ENCODE peak calls at places on chromosomes 3 and 15, in nine cellular contexts. One of them, this sample, is unnamed.

GRCh38 chr3:15606434-15606891 is 4.9 kb downstream of the BTD start:
- DNase-seq in posterior cingulate gyrus: no peak
- DNase-seq in GM04503: no peak
- DNase-seq in tibial artery: no peak
- DNase-seq in glutamatergic neuron: no peak
- DNase-seq in RPMI7951: no peak
- DNase-seq in NCI-H1105: no peak
- DNase-seq in iris pigment epithelial cell: peak; percentile 30
- DNase-seq in stimulated activated CD4-positive, alpha-beta T cell treated with anti-CD3 and anti-CD28 coated beads, Interleukin-2, amount 100 ng/mL, for 48 hours: no peak
- DNase-seq in this sample: no peak

GRCh38 chr3:107803170-107803569 is 280.4 kb downstream of the BBX start:
- DNase-seq in posterior cingulate gyrus: no peak
- DNase-seq in GM04503: no peak
- DNase-seq in tibial artery: no peak
- DNase-seq in glutamatergic neuron: no peak
- DNase-seq in RPMI7951: no peak
- DNase-seq in NCI-H1105: no peak
- DNase-seq in iris pigment epithelial cell: no peak
- DNase-seq in stimulated activated CD4-positive, alpha-beta T cell treated with anti-CD3 and anti-CD28 coated beads, Interleukin-2, amount 100 ng/mL, for 48 hours: no peak
- DNase-seq in this sample: no peak

GRCh38 chr3:146831657-146832056 is 226.5 kb upstream of the PLSCR5 start:
- DNase-seq in posterior cingulate gyrus: no peak
- DNase-seq in GM04503: no peak
- DNase-seq in tibial artery: no peak
- DNase-seq in glutamatergic neuron: no peak
- DNase-seq in RPMI7951: no peak
- DNase-seq in NCI-H1105: no peak
- DNase-seq in iris pigment epithelial cell: no peak
- DNase-seq in stimulated activated CD4-positive, alpha-beta T cell treated with anti-CD3 and anti-CD28 coated beads, Interleukin-2, amount 100 ng/mL, for 48 hours: no peak
- DNase-seq in this sample: no peak

GRCh38 chr15:98154863-98155262 is 194.4 kb downstream of the ARRDC4 start:
- DNase-seq in posterior cingulate gyrus: no peak
- DNase-seq in GM04503: peak; percentile 49
- DNase-seq in tibial artery: no peak
- DNase-seq in glutamatergic neuron: no peak
- DNase-seq in RPMI7951: peak; percentile 100
- DNase-seq in NCI-H1105: no peak
- DNase-seq in iris pigment epithelial cell: peak; percentile 75
- DNase-seq in stimulated activated CD4-positive, alpha-beta T cell treated with anti-CD3 and anti-CD28 coated beads, Interleukin-2, amount 100 ng/mL, for 48 hours: no peak
- DNase-seq in this sample: peak; percentile 84

GRCh38 chr15:69104050-69104750 is 56.2 kb upstream of the GLCE start:
- DNase-seq in posterior cingulate gyrus: no peak
- DNase-seq in GM04503: no peak
- DNase-seq in tibial artery: no peak
- DNase-seq in glutamatergic neuron: no peak
- DNase-seq in RPMI7951: no peak
- DNase-seq in NCI-H1105: peak; percentile 89
- DNase-seq in iris pigment epithelial cell: no peak
- DNase-seq in stimulated activated CD4-positive, alpha-beta T cell treated with anti-CD3 and anti-CD28 coated beads, Interleukin-2, amount 100 ng/mL, for 48 hours: no peak
- DNase-seq in this sample: no peak

GRCh38 chr3:12963869-12964712 is 109.1 kb downstream of the IQSEC1 start:
- DNase-seq in posterior cingulate gyrus: no peak
- DNase-seq in GM04503: peak; percentile 27
- DNase-seq in tibial artery: no peak
- DNase-seq in glutamatergic neuron: no peak
- DNase-seq in RPMI7951: peak; percentile 35
- DNase-seq in NCI-H1105: peak; percentile 67
- DNase-seq in iris pigment epithelial cell: peak; percentile 39
- DNase-seq in stimulated activated CD4-positive, alpha-beta T cell treated with anti-CD3 and anti-CD28 coated beads, Interleukin-2, amount 100 ng/mL, for 48 hours: no peak
- DNase-seq in this sample: no peak

GRCh38 chr3:165669967-165670366 is 167.3 kb downstream of the BCHE start:
- DNase-seq in posterior cingulate gyrus: no peak
- DNase-seq in GM04503: no peak
- DNase-seq in tibial artery: no peak
- DNase-seq in glutamatergic neuron: no peak
- DNase-seq in RPMI7951: no peak
- DNase-seq in NCI-H1105: no peak
- DNase-seq in iris pigment epithelial cell: peak; percentile 3
- DNase-seq in stimulated activated CD4-positive, alpha-beta T cell treated with anti-CD3 and anti-CD28 coated beads, Interleukin-2, amount 100 ng/mL, for 48 hours: no peak
- DNase-seq in this sample: no peak

GRCh38 chr3:133987136-133987535 is 42.6 kb downstream of the SLCO2A1 start:
- DNase-seq in posterior cingulate gyrus: no peak
- DNase-seq in GM04503: no peak
- DNase-seq in tibial artery: no peak
- DNase-seq in glutamatergic neuron: no peak
- DNase-seq in RPMI7951: no peak
- DNase-seq in NCI-H1105: no peak
- DNase-seq in iris pigment epithelial cell: no peak
- DNase-seq in stimulated activated CD4-positive, alpha-beta T cell treated with anti-CD3 and anti-CD28 coated beads, Interleukin-2, amount 100 ng/mL, for 48 hours: no peak
- DNase-seq in this sample: no peak

GRCh38 chr15:57015897-57016296 is 97.5 kb downstream of the TCF12 start:
- DNase-seq in posterior cingulate gyrus: no peak
- DNase-seq in GM04503: no peak
- DNase-seq in tibial artery: no peak
- DNase-seq in glutamatergic neuron: no peak
- DNase-seq in RPMI7951: no peak
- DNase-seq in NCI-H1105: no peak
- DNase-seq in iris pigment epithelial cell: peak; percentile 68
- DNase-seq in stimulated activated CD4-positive, alpha-beta T cell treated with anti-CD3 and anti-CD28 coated beads, Interleukin-2, amount 100 ng/mL, for 48 hours: no peak
- DNase-seq in this sample: no peak

GRCh38 chr3:4977001-4977888 is 2.0 kb upstream of the BHLHE40 start:
- DNase-seq in posterior cingulate gyrus: peak; percentile 27
- DNase-seq in GM04503: peak; percentile 51
- DNase-seq in tibial artery: peak; percentile 95
- DNase-seq in glutamatergic neuron: no peak
- DNase-seq in RPMI7951: peak; percentile 94
- DNase-seq in NCI-H1105: no peak
- DNase-seq in iris pigment epithelial cell: peak; percentile 92
- DNase-seq in stimulated activated CD4-positive, alpha-beta T cell treated with anti-CD3 and anti-CD28 coated beads, Interleukin-2, amount 100 ng/mL, for 48 hours: peak; percentile 61
- DNase-seq in this sample: no peak

GRCh38 chr3:141486416-141486734 is 452 bp upstream of the RASA2 start:
- DNase-seq in posterior cingulate gyrus: no peak
- DNase-seq in GM04503: no peak
- DNase-seq in tibial artery: no peak
- DNase-seq in glutamatergic neuron: no peak
- DNase-seq in RPMI7951: no peak
- DNase-seq in NCI-H1105: no peak
- DNase-seq in iris pigment epithelial cell: peak; percentile 61
- DNase-seq in stimulated activated CD4-positive, alpha-beta T cell treated with anti-CD3 and anti-CD28 coated beads, Interleukin-2, amount 100 ng/mL, for 48 hours: no peak
- DNase-seq in this sample: peak; percentile 37

GRCh38 chr15:95086543-95087252 is 855.3 kb downstream of the MCTP2 start:
- DNase-seq in posterior cingulate gyrus: no peak
- DNase-seq in GM04503: peak; percentile 64
- DNase-seq in tibial artery: no peak
- DNase-seq in glutamatergic neuron: no peak
- DNase-seq in RPMI7951: peak; percentile 60
- DNase-seq in NCI-H1105: no peak
- DNase-seq in iris pigment epithelial cell: peak; percentile 65
- DNase-seq in stimulated activated CD4-positive, alpha-beta T cell treated with anti-CD3 and anti-CD28 coated beads, Interleukin-2, amount 100 ng/mL, for 48 hours: no peak
- DNase-seq in this sample: peak; percentile 11

GRCh38 chr15:95326689-95327525 is 1003.6 kb upstream of the NR2F2 start:
- DNase-seq in posterior cingulate gyrus: peak; percentile 14
- DNase-seq in GM04503: no peak
- DNase-seq in tibial artery: peak; percentile 85
- DNase-seq in glutamatergic neuron: peak; percentile 21
- DNase-seq in RPMI7951: no peak
- DNase-seq in NCI-H1105: no peak
- DNase-seq in iris pigment epithelial cell: no peak
- DNase-seq in stimulated activated CD4-positive, alpha-beta T cell treated with anti-CD3 and anti-CD28 coated beads, Interleukin-2, amount 100 ng/mL, for 48 hours: no peak
- DNase-seq in this sample: no peak

GRCh38 chr15:48975713-48976419 is 12.1 kb upstream of the SHC4 start:
- DNase-seq in posterior cingulate gyrus: peak; percentile 84
- DNase-seq in GM04503: no peak
- DNase-seq in tibial artery: peak; percentile 86
- DNase-seq in glutamatergic neuron: peak; percentile 90
- DNase-seq in RPMI7951: peak; percentile 85
- DNase-seq in NCI-H1105: peak; percentile 62
- DNase-seq in iris pigment epithelial cell: peak; percentile 81
- DNase-seq in stimulated activated CD4-positive, alpha-beta T cell treated with anti-CD3 and anti-CD28 coated beads, Interleukin-2, amount 100 ng/mL, for 48 hours: peak; percentile 82
- DNase-seq in this sample: no peak

GRCh38 chr3:130950641-130951040 is 56.8 kb downstream of the ATP2C1 start:
- DNase-seq in posterior cingulate gyrus: no peak
- DNase-seq in GM04503: no peak
- DNase-seq in tibial artery: no peak
- DNase-seq in glutamatergic neuron: no peak
- DNase-seq in RPMI7951: no peak
- DNase-seq in NCI-H1105: no peak
- DNase-seq in iris pigment epithelial cell: peak; percentile 82
- DNase-seq in stimulated activated CD4-positive, alpha-beta T cell treated with anti-CD3 and anti-CD28 coated beads, Interleukin-2, amount 100 ng/mL, for 48 hours: no peak
- DNase-seq in this sample: no peak

GRCh38 chr3:16484216-16484615 is 29.3 kb downstream of the RFTN1 start:
- DNase-seq in posterior cingulate gyrus: no peak
- DNase-seq in GM04503: peak; percentile 98
- DNase-seq in tibial artery: no peak
- DNase-seq in glutamatergic neuron: no peak
- DNase-seq in RPMI7951: peak; percentile 97
- DNase-seq in NCI-H1105: no peak
- DNase-seq in iris pigment epithelial cell: peak; percentile 100
- DNase-seq in stimulated activated CD4-positive, alpha-beta T cell treated with anti-CD3 and anti-CD28 coated beads, Interleukin-2, amount 100 ng/mL, for 48 hours: no peak
- DNase-seq in this sample: peak; percentile 81

GRCh38 chr3:15794303-15794771 is 3.4 kb downstream of the ANKRD28 start:
- DNase-seq in posterior cingulate gyrus: no peak
- DNase-seq in GM04503: no peak
- DNase-seq in tibial artery: no peak
- DNase-seq in glutamatergic neuron: no peak
- DNase-seq in RPMI7951: peak; percentile 65
- DNase-seq in NCI-H1105: no peak
- DNase-seq in iris pigment epithelial cell: peak; percentile 87
- DNase-seq in stimulated activated CD4-positive, alpha-beta T cell treated with anti-CD3 and anti-CD28 coated beads, Interleukin-2, amount 100 ng/mL, for 48 hours: no peak
- DNase-seq in this sample: peak; percentile 61

GRCh38 chr3:128408693-128409620 is 57.7 kb downstream of the DNAJB8 start:
- DNase-seq in posterior cingulate gyrus: no peak
- DNase-seq in GM04503: no peak
- DNase-seq in tibial artery: no peak
- DNase-seq in glutamatergic neuron: no peak
- DNase-seq in RPMI7951: no peak
- DNase-seq in NCI-H1105: no peak
- DNase-seq in iris pigment epithelial cell: no peak
- DNase-seq in stimulated activated CD4-positive, alpha-beta T cell treated with anti-CD3 and anti-CD28 coated beads, Interleukin-2, amount 100 ng/mL, for 48 hours: no peak
- DNase-seq in this sample: no peak